ENCODE peak calls at places on chromosome 1, in six cellular contexts. One of them, this sample, is unnamed. For H3K27me3, the result is how much of the 10 kb centered on the place peaks cover.

GRCh38 chr1:222276062-222276461 is 271.8 kb downstream of the HHIPL2 start:
- DNase-seq in IMR-90: no peak
- DNase-seq in mesenchymal stem cell: no peak
- DNase-seq in neuronal stem cell: no peak
- DNase-seq in H1: no peak
- DNase-seq in H9: no peak
- DNase-seq in this sample: peak

GRCh38 chr1:1206376-1207253 is at the start of gene TNFRSF18:
- DNase-seq in H1: no peak
- DNase-seq in neuronal stem cell: peak
- DNase-seq in IMR-90: no peak
- DNase-seq in H9: peak
- DNase-seq in mesenchymal stem cell: no peak
- DNase-seq in this sample: peak

GRCh38 chr1:167763525-167764220 is 41.9 kb downstream of the MPZL1 start:
- DNase-seq in neuronal stem cell: no peak
- DNase-seq in H9: no peak
- DNase-seq in mesenchymal stem cell: no peak
- DNase-seq in H1: no peak
- DNase-seq in IMR-90: no peak
- DNase-seq in this sample: no peak

GRCh38 chr1:156104065-156104810 is 10.3 kb upstream of the LMNA start:
- DNase-seq in IMR-90: peak
- DNase-seq in H9: peak
- DNase-seq in neuronal stem cell: no peak
- DNase-seq in H1: no peak
- DNase-seq in mesenchymal stem cell: peak
- DNase-seq in this sample: peak

GRCh38 chr1:12230549-12231275 is 882 bp downstream of the VPS13D start:
- DNase-seq in IMR-90: no peak
- DNase-seq in neuronal stem cell: no peak
- DNase-seq in H1: peak
- DNase-seq in mesenchymal stem cell: peak
- DNase-seq in H9: peak
- DNase-seq in this sample: peak

GRCh38 chr1:103309761-103310160 is 201.4 kb upstream of the COL11A1 start:
- DNase-seq in IMR-90: no peak
- DNase-seq in H1: no peak
- DNase-seq in mesenchymal stem cell: no peak
- DNase-seq in H9: no peak
- DNase-seq in neuronal stem cell: no peak
- DNase-seq in this sample: no peak

GRCh38 chr1:18949689-18950414 is 6.6 kb downstream of the IFFO2 start:
- DNase-seq in H1: no peak
- DNase-seq in H9: peak
- DNase-seq in neuronal stem cell: no peak
- DNase-seq in mesenchymal stem cell: peak
- DNase-seq in IMR-90: peak
- DNase-seq in this sample: peak

GRCh38 chr1:43545686-43546387 is 15.2 kb downstream of the PTPRF start:
- DNase-seq in IMR-90: no peak
- DNase-seq in neuronal stem cell: peak
- DNase-seq in H9: peak
- DNase-seq in mesenchymal stem cell: peak
- DNase-seq in H1: peak
- DNase-seq in this sample: peak

GRCh38 chr1:222824641-222825040 is 9.8 kb downstream of the DISP1 start:
- DNase-seq in H1: no peak
- DNase-seq in IMR-90: no peak
- DNase-seq in mesenchymal stem cell: no peak
- DNase-seq in H9: no peak
- DNase-seq in neuronal stem cell: no peak
- DNase-seq in this sample: no peak

GRCh38 chr1:108502624-108503023 is 52.5 kb downstream of the NBPF6 start:
- DNase-seq in H9: no peak
- DNase-seq in mesenchymal stem cell: peak
- DNase-seq in neuronal stem cell: no peak
- DNase-seq in H1: no peak
- DNase-seq in IMR-90: peak
- DNase-seq in this sample: no peak

GRCh38 chr1:97791251-97791650 is 129.6 kb downstream of the DPYD start:
- DNase-seq in H9: no peak
- DNase-seq in IMR-90: no peak
- DNase-seq in mesenchymal stem cell: no peak
- DNase-seq in H1: no peak
- DNase-seq in neuronal stem cell: no peak
- DNase-seq in this sample: no peak

GRCh38 chr1:17112496-17113236 is 6.6 kb downstream of the PADI2 start:
- DNase-seq in H1: no peak
- DNase-seq in H9: no peak
- DNase-seq in mesenchymal stem cell: no peak
- DNase-seq in IMR-90: no peak
- DNase-seq in neuronal stem cell: no peak
- DNase-seq in this sample: no peak

GRCh38 chr1:40818264-40818961 is 34.8 kb downstream of the KCNQ4 start:
- DNase-seq in IMR-90: no peak
- DNase-seq in H1: peak
- DNase-seq in neuronal stem cell: peak
- DNase-seq in mesenchymal stem cell: no peak
- DNase-seq in H9: peak
- DNase-seq in this sample: peak

GRCh38 chr1:226680653-226681052 is 58.4 kb downstream of the ITPKB start:
- DNase-seq in H9: no peak
- DNase-seq in neuronal stem cell: no peak
- DNase-seq in H1: no peak
- DNase-seq in mesenchymal stem cell: no peak
- DNase-seq in IMR-90: no peak
- DNase-seq in this sample: no peak

GRCh38 chr1:226679303-226679702 is 59.8 kb downstream of the ITPKB start:
- DNase-seq in neuronal stem cell: no peak
- DNase-seq in H1: no peak
- DNase-seq in H9: no peak
- DNase-seq in mesenchymal stem cell: no peak
- DNase-seq in IMR-90: no peak
- DNase-seq in this sample: no peak

GRCh38 chr1:226678251-226678650 is 60.8 kb downstream of the ITPKB start:
- DNase-seq in mesenchymal stem cell: no peak
- DNase-seq in IMR-90: no peak
- DNase-seq in neuronal stem cell: no peak
- DNase-seq in H9: no peak
- DNase-seq in H1: no peak
- DNase-seq in this sample: no peak

GRCh38 chr1:226678701-226679100 is 60.4 kb downstream of the ITPKB start:
- DNase-seq in neuronal stem cell: no peak
- DNase-seq in mesenchymal stem cell: no peak
- DNase-seq in IMR-90: no peak
- DNase-seq in H9: no peak
- DNase-seq in H1: no peak
- DNase-seq in this sample: peak

GRCh38 chr1:226679853-226680516 is 59.1 kb downstream of the ITPKB start:
- DNase-seq in H9: peak
- DNase-seq in H1: peak
- DNase-seq in neuronal stem cell: peak
- DNase-seq in IMR-90: peak
- DNase-seq in mesenchymal stem cell: peak
- DNase-seq in this sample: peak
- H4K8ac ChIP-seq in H9: no peak
- H4K8ac ChIP-seq in H1: no peak
- H4K8ac ChIP-seq in neuronal stem cell: no peak
- H4K8ac ChIP-seq in IMR-90: peak
- H4K8ac ChIP-seq in mesenchymal stem cell: peak
- H4K8ac ChIP-seq in this sample: no peak

GRCh38 chr1:46480959-46481646 is 8.5 kb upstream of the DMBX1 start:
- DNase-seq in mesenchymal stem cell: no peak
- DNase-seq in H1: no peak
- DNase-seq in neuronal stem cell: no peak
- DNase-seq in IMR-90: no peak
- DNase-seq in H9: no peak
- DNase-seq in this sample: no peak
- H3K27me3 ChIP-seq in mesenchymal stem cell: half or more
- H3K27me3 ChIP-seq in H1: half or more
- H3K27me3 ChIP-seq in neuronal stem cell: half or more
- H3K27me3 ChIP-seq in IMR-90: half or more
- H3K27me3 ChIP-seq in H9: under half
- H3K27me3 ChIP-seq in this sample: under half

GRCh38 chr1:197096137-197096536 is 29.1 kb upstream of the F13B start:
- DNase-seq in neuronal stem cell: no peak
- DNase-seq in H9: no peak
- DNase-seq in IMR-90: peak
- DNase-seq in mesenchymal stem cell: no peak
- DNase-seq in H1: no peak
- DNase-seq in this sample: no peak
- H3K27ac ChIP-seq in neuronal stem cell: no peak
- H3K27ac ChIP-seq in H9: no peak
- H3K27ac ChIP-seq in IMR-90: no peak
- H3K27ac ChIP-seq in mesenchymal stem cell: no peak
- H3K27ac ChIP-seq in H1: no peak
- H3K27ac ChIP-seq in this sample: no peak

DNA sequence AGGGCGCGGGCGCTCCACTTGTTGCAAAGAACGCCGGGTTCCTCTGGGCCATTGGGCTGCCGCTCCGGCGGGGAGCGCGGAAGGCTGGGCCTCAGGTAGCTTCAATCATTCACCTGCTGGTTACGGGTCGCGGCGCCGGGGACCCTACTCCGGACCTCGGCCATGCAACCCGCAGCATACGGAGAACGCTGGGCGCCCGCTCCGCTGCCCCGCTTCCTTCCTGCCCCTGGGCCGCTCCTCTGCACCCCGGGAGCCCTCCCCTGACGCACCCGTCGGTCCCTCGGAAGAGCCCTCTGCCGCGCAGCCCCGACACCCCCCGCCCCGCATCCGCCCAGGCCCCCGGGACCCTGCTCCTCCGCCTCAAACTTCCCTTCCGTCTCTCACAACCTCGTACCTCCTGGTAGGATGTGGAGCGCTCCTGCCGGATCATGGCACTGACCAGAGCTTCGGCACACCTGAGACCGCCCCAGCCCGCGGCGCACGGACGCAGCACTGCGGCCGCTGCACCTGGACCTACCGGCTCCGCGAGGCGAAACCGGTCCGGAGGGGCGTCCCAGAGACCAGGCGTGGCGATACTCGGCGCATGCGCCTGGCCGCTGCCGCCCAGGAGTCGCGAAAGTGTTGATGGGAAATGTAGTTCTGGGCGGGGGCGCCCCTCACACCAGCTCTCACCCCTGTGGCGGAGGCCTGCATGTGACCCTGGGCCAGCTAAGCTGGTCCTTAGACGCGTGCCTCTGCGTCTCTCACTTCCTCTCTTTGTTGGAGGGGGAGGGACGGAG is at the start of gene PACC1:
- DNase-seq in H9: peak
- DNase-seq in neuronal stem cell: peak
- DNase-seq in IMR-90: peak
- DNase-seq in H1: peak
- DNase-seq in mesenchymal stem cell: peak
- DNase-seq in this sample: peak
- H4K8ac ChIP-seq in H9: no peak
- H4K8ac ChIP-seq in neuronal stem cell: no peak
- H4K8ac ChIP-seq in IMR-90: peak
- H4K8ac ChIP-seq in H1: no peak
- H4K8ac ChIP-seq in mesenchymal stem cell: peak
- H4K8ac ChIP-seq in this sample: no peak

GRCh38 chr1:205449750-205450443 is 5.9 kb downstream of the BLACAT1 start:
- DNase-seq in neuronal stem cell: no peak
- DNase-seq in IMR-90: peak
- DNase-seq in mesenchymal stem cell: peak
- DNase-seq in H9: peak
- DNase-seq in H1: peak
- DNase-seq in this sample: peak
- H3K27me3 ChIP-seq in neuronal stem cell: half or more
- H3K27me3 ChIP-seq in IMR-90: half or more
- H3K27me3 ChIP-seq in mesenchymal stem cell: half or more
- H3K27me3 ChIP-seq in H9: under half
- H3K27me3 ChIP-seq in H1: under half
- H3K27me3 ChIP-seq in this sample: under half

GRCh38 chr1:9037476-9038337 is 11.5 kb upstream of the SLC2A7 start:
- DNase-seq in H9: no peak
- DNase-seq in neuronal stem cell: no peak
- DNase-seq in H1: no peak
- DNase-seq in IMR-90: no peak
- DNase-seq in mesenchymal stem cell: no peak
- DNase-seq in this sample: no peak
- H3K27ac ChIP-seq in H9: no peak
- H3K27ac ChIP-seq in neuronal stem cell: no peak
- H3K27ac ChIP-seq in H1: no peak
- H3K27ac ChIP-seq in IMR-90: no peak
- H3K27ac ChIP-seq in mesenchymal stem cell: no peak
- H3K27ac ChIP-seq in this sample: no peak

This sample was measured in mesendoderm.